ENCODE peak calls at places on chromosomes 4 and X, in seven cellular contexts. Z, X, I, Q, N, K and E are unnamed samples.

GRCh38 chrX:150767045-150767395 is 73.8 kb downstream of the MTMR1 start:
- DNase-seq in Z (peak; percentile 65), X (no peak), I (no peak), Q (no peak), N (no peak), K (no peak), E (no peak)

GRCh38 chr4:76723373-76723772 is 174.6 kb downstream of the SOWAHB start:
- DNase-seq in Z (no peak), X (no peak), I (no peak), Q (no peak), N (no peak), K (no peak), E (no peak)

GRCh38 chr4:83581411-83582288 is 45.7 kb downstream of the GPAT3 start:
- DNase-seq in Z (no peak), X (no peak), I (no peak), Q (no peak), N (no peak), K (peak; percentile 39), E (no peak)

GRCh38 chrX:129556806-129557315 is 16.8 kb downstream of the OCRL start:
- DNase-seq in Z (no peak), X (no peak), I (no peak), Q (no peak), N (no peak), K (no peak), E (no peak)

GRCh38 chr4:155060873-155061272 is 147.6 kb upstream of the NPY2R start:
- DNase-seq in Z (no peak), X (no peak), I (no peak), Q (no peak), N (no peak), K (no peak), E (no peak)

GRCh38 chr4:15078682-15079642 is 76.7 kb downstream of the CPEB2 start:
- DNase-seq in Z (no peak), X (no peak), I (no peak), Q (no peak), N (no peak), K (no peak), E (no peak)

GRCh38 chr4:93184093-93184492 is 644.5 kb upstream of the ATOH1 start:
- DNase-seq in Z (no peak), X (no peak), I (no peak), Q (no peak), N (no peak), K (no peak), E (no peak)

GRCh38 chr4:114077610-114078009 is 98.2 kb upstream of the ARSJ start:
- DNase-seq in Z (no peak), X (no peak), I (no peak), Q (no peak), N (no peak), K (no peak), E (peak; percentile 26)

GRCh38 chrX:6761251-6761650 is 226.3 kb upstream of the VCX3A start:
- DNase-seq in Z (no peak), X (no peak), I (no peak), Q (no peak), N (no peak), K (no peak), E (no peak)

GRCh38 chr4:76892601-76893000 is 5.3 kb downstream of the SOWAHB start:
- DNase-seq in Z (no peak), X (no peak), I (no peak), Q (no peak), N (no peak), K (no peak), E (no peak)

GRCh38 chrX:88937616-88938015 is 190.6 kb downstream of the CPXCR1 start:
- DNase-seq in Z (no peak), X (no peak), I (no peak), Q (no peak), N (no peak), K (no peak), E (no peak)

GRCh38 chrX:4588056-4588455 is 874.6 kb upstream of the PRKX start:
- DNase-seq in Z (no peak), X (no peak), I (no peak), Q (no peak), N (no peak), K (no peak), E (no peak)

GRCh38 chr4:103091601-103092223 is 7.9 kb downstream of the BDH2 start:
- DNase-seq in Z (peak; percentile 72), X (peak; percentile 72), I (peak; percentile 27), Q (peak; percentile 39), N (no peak), K (peak; percentile 59), E (peak; percentile 63)

GRCh38 chr4:152224223-152224622 is 311.7 kb downstream of the FBXW7 start:
- DNase-seq in Z (no peak), X (no peak), I (no peak), Q (no peak), N (no peak), K (no peak), E (no peak)

GRCh38 chr4:32858971-32859370 is 2138.8 kb downstream of the PCDH7 start:
- DNase-seq in Z (no peak), X (no peak), I (no peak), Q (no peak), N (no peak), K (no peak), E (peak; percentile 56)

GRCh38 chrX:137194164-137194563 is 160.4 kb upstream of the GPR101 start:
- DNase-seq in Z (peak; percentile 47), X (peak; percentile 12), I (peak; percentile 22), Q (peak; percentile 16), N (peak; percentile 3), K (peak; percentile 1), E (peak; percentile 16)

GRCh38 chrX:48827654-48827968 is 1.3 kb downstream of the ERAS start:
- DNase-seq in Z (no peak), X (no peak), I (no peak), Q (no peak), N (no peak), K (no peak), E (no peak)

GRCh38 chrX:129496625-129497024 is 26.7 kb downstream of the SMARCA1 start:
- DNase-seq in Z (no peak), X (no peak), I (no peak), Q (no peak), N (no peak), K (no peak), E (no peak)

GRCh38 chr4:83340692-83341343 is 6.2 kb upstream of the HPSE start:
- DNase-seq in Z (no peak), X (no peak), I (no peak), Q (no peak), N (no peak), K (no peak), E (no peak)

GRCh38 chr4:139453041-139453370 is 915 bp upstream of the RAB33B start:
- DNase-seq in Z (no peak), X (peak; percentile 88), I (no peak), Q (no peak), N (no peak), K (peak; percentile 59), E (no peak)

GRCh38 chr4:87551361-87551760 is 22.2 kb upstream of the SPARCL1 start:
- DNase-seq in Z (no peak), X (no peak), I (no peak), Q (no peak), N (no peak), K (no peak), E (no peak)

GRCh38 chrX:57587607-57588006 is 4.2 kb upstream of the ZXDB start:
- DNase-seq in Z (no peak), X (no peak), I (no peak), Q (no peak), N (no peak), K (no peak), E (no peak)

GRCh38 chrX:131521824-131522223 is 22.1 kb upstream of the OR13H1 start:
- DNase-seq in Z (no peak), X (no peak), I (no peak), Q (no peak), N (no peak), K (no peak), E (no peak)

GRCh38 chrX:37659047-37659446 is 26.5 kb upstream of the XK start:
- DNase-seq in Z (no peak), X (no peak), I (no peak), Q (no peak), N (no peak), K (no peak), E (no peak)

DNA sequence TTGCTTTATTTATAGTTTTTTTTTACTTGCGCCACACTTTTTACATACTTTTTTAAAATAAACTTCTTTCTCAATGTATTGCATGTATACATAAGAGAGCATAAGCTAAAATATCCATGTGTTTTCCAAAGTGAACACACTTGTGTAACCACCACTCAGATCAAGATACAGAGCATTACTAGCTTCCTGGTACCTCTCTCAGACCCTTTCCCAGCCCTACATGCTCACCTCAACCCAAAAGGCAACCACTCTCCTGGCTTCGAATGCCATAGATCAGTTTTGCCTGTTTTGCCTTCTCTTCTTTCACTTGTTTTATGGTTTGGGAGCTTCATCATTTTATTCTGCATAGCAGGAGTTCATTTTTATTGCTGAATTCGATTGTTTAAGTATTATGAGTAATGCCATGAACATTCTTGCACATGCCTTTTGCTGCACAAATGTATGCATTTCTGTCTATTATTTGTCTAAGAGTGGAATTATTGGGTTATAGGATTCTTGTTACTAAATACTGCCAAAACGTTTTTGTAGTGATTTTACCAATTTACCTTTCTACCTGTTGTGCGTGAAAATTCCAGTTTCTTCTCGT is 45.9 kb upstream of the NUDT6 start:
- DNase-seq in Z (no peak), X (no peak), I (no peak), Q (no peak), N (no peak), K (no peak), E (no peak)
- TF ChIP-seq YY1 in Z (no peak), X (no peak), I (no peak), Q (no peak), N (no peak), K (no peak), E (no peak)

DNA sequence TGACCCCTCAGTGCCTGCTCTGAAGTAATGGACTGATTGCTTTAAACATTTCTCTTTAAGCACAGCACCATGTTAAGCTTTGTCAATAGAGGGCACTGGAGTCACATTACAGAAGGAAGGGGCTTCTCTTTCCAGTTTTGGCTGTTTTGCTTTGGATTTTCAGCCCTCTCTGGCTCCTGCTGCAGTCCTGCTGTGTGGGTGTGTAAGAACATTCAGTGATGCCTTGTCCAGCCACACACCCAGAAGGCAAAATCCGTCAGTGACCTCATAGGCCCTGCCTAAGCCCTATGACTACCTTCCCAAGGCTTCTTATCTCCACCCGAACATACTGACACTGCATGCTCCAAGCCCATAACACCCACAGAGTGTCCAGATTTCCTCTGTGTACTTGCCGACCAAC is 215.3 kb upstream of the CTSO start:
- DNase-seq in Z (no peak), X (peak; percentile 3), I (peak; percentile 28), Q (no peak), N (peak; percentile 17), K (no peak), E (peak; percentile 19)
- TF ChIP-seq YY1 in Z (no peak), X (no peak), I (no peak), Q (no peak), N (no peak), K (no peak), E (no peak)

DNA sequence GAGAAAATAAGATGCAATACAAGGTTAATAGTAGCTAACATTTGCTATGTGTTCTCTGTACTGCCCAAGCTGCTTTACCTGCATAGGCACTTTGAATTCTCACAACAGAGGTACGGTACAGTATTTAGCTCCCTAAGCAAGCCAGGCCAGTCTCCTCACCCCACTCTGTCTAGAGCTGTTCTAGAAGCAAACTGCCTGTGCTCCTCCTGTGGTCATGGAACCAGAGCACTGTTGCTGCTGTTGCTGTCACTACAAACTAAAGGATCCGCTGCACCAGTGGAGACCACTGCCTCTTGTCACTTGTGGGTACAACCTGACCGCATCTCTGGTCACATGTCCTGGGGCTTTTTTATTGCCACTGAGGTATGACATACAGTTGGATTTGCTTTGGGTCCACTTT is 19.6 kb downstream of the ZNF330 start:
- DNase-seq in Z (no peak), X (no peak), I (no peak), Q (no peak), N (no peak), K (no peak), E (no peak)
- TF ChIP-seq YY1 in Z (no peak), X (no peak), I (no peak), Q (no peak), N (no peak), K (no peak), E (no peak)

GRCh38 chr4:17230727-17231126 is 281.2 kb downstream of the QDPR start:
- DNase-seq in Z (no peak), X (no peak), I (no peak), Q (no peak), N (no peak), K (no peak), E (no peak)
- TF ChIP-seq YY1 in Z (no peak), X (no peak), I (no peak), Q (no peak), N (no peak), K (no peak), E (no peak)